ENCODE peak calls at places on chromosomes 3 and 15, in six cellular contexts. O is activated CD8-positive, alpha-beta T cell treated with anti-CD3 and anti-CD28 coated beads, Interleukin-2, amount 10 ng/mL, durations not matched to agents 7 days and 5 days; W is stimulated activated CD8-positive, alpha-beta memory T cell treated with anti-CD3 and anti-CD28 coated beads, Interleukin-7, amount 100 ng/mL, for 4 hours; P is gastrocnemius medialis; R is GM10248; Q is posterior cingulate gyrus. V is an unnamed sample.

GRCh38 chr15:68055224-68055705 is 1.1 kb downstream of the PIAS1 start:
- DNase-seq in O (peak; percentile 76), W (peak; percentile 34), P (no peak), R (peak; percentile 70), Q (peak; percentile 51), V (no peak)

GRCh38 chr3:142910280-142910679 is 21.4 kb upstream of the PCOLCE2 start:
- DNase-seq in O (no peak), W (no peak), P (no peak), R (no peak), Q (no peak), V (no peak)

GRCh38 chr15:76987896-76988860 is 6.7 kb upstream of the PSTPIP1 start:
- DNase-seq in O (peak; percentile 74), W (no peak), P (peak; percentile 72), R (peak; percentile 84), Q (peak; percentile 86), V (no peak)

GRCh38 chr15:50055333-50056278 is 63.4 kb downstream of the ATP8B4 start:
- DNase-seq in O (no peak), W (no peak), P (peak; percentile 17), R (no peak), Q (no peak), V (no peak)

GRCh38 chr3:23712656-23713559 is 92.8 kb upstream of the UBE2E1 start:
- DNase-seq in O (no peak), W (no peak), P (peak; percentile 84), R (no peak), Q (peak; percentile 89), V (no peak)

GRCh38 chr15:70523192-70523591 is 240.2 kb downstream of the UACA start:
- DNase-seq in O (no peak), W (no peak), P (no peak), R (no peak), Q (no peak), V (peak; percentile 7)

GRCh38 chr3:143436231-143436930 is 316.8 kb downstream of the CHST2 start:
- DNase-seq in O (no peak), W (no peak), P (no peak), R (no peak), Q (no peak), V (no peak)

GRCh38 chr3:32202496-32202895 is 36.0 kb upstream of the CMTM8 start:
- DNase-seq in O (no peak), W (no peak), P (no peak), R (no peak), Q (no peak), V (no peak)

GRCh38 chr15:29870495-29871151 is 48.4 kb upstream of the TJP1 start:
- DNase-seq in O (no peak), W (no peak), P (no peak), R (no peak), Q (peak; percentile 89), V (no peak)

GRCh38 chr15:35757790-35758189 is 211.8 kb upstream of the DPH6 start:
- DNase-seq in O (no peak), W (no peak), P (no peak), R (no peak), Q (no peak), V (no peak)

GRCh38 chr3:188437921-188438320 is 284.0 kb downstream of the LPP start:
- DNase-seq in O (no peak), W (no peak), P (no peak), R (no peak), Q (no peak), V (no peak)

GRCh38 chr3:24521306-24522154 is 26.9 kb upstream of the THRB start:
- DNase-seq in O (no peak), W (no peak), P (peak; percentile 47), R (no peak), Q (peak; percentile 94), V (peak; percentile 61)

GRCh38 chr15:66755298-66756068 is 53.4 kb downstream of the SMAD6 start:
- DNase-seq in O (no peak), W (no peak), P (no peak), R (no peak), Q (peak; percentile 63), V (no peak)

GRCh38 chr15:48592221-48592731 is 53.2 kb downstream of the FBN1 start:
- DNase-seq in O (no peak), W (no peak), P (no peak), R (no peak), Q (no peak), V (no peak)

GRCh38 chr15:67531379-67532059 is 10.6 kb downstream of the C15orf61 start:
- DNase-seq in O (no peak), W (no peak), P (no peak), R (no peak), Q (no peak), V (no peak)

GRCh38 chr15:29822685-29823459 is 604 bp upstream of the TJP1 start:
- DNase-seq in O (no peak), W (no peak), P (peak; percentile 73), R (no peak), Q (peak; percentile 95), V (peak; percentile 59)

GRCh38 chr3:35663471-35663870 is 24.1 kb downstream of the ARPP21 start:
- DNase-seq in O (no peak), W (no peak), P (peak; percentile 92), R (no peak), Q (peak; percentile 79), V (no peak)

GRCh38 chr3:179015551-179016020 is 56.0 kb downstream of the ZMAT3 start:
- DNase-seq in O (peak; percentile 85), W (peak; percentile 11), P (no peak), R (peak; percentile 42), Q (no peak), V (peak; percentile 72)

GRCh38 chr15:47523669-47524068 is 193.6 kb upstream of the SEMA6D start:
- DNase-seq in O (no peak), W (no peak), P (no peak), R (no peak), Q (no peak), V (no peak)

GRCh38 chr3:3134750-3135448 is 8.2 kb downstream of the TRNT1 start:
- DNase-seq in O (no peak), W (no peak), P (no peak), R (no peak), Q (peak; percentile 62), V (no peak)

GRCh38 chr15:45130291-45131000 is 652 bp downstream of the DUOX1 start:
- DNase-seq in O (no peak), W (no peak), P (no peak), R (no peak), Q (peak; percentile 68), V (no peak)

GRCh38 chr3:189309400-189309975 is 137.7 kb downstream of the TPRG1 start:
- DNase-seq in O (no peak), W (no peak), P (no peak), R (no peak), Q (no peak), V (peak; percentile 40)

GRCh38 chr15:41936649-41937567 is 35.4 kb downstream of the EHD4 start:
- DNase-seq in O (peak; percentile 83), W (peak; percentile 71), P (no peak), R (peak; percentile 66), Q (peak; percentile 90), V (no peak)

GRCh38 chr3:42590989-42591756 is 513 bp downstream of the SS18L2 start:
- DNase-seq in O (no peak), W (no peak), P (no peak), R (no peak), Q (no peak), V (peak; percentile 45)

GRCh38 chr3:45781841-45782240 is 14.5 kb downstream of the SLC6A20 start:
- DNase-seq in O (no peak), W (no peak), P (no peak), R (no peak), Q (no peak), V (no peak)

V was measured in ureter.